ENCODE peak calls at places on chromosomes 5 and 9, in nine cellular contexts. One of them, this sample, is unnamed.

GRCh38 chr5:175344331-175345200 is 99.4 kb downstream of the DRD1 start:
- DNase-seq in A549: peak; percentile 40
- DNase-seq in AG09309: peak; percentile 80
- DNase-seq in esophagus squamous epithelium: no peak
- DNase-seq in lower lobe of right lung: no peak
- DNase-seq in endodermal cell: no peak
- DNase-seq in fibroblast of mammary gland: no peak
- DNase-seq in A673: peak; percentile 64
- DNase-seq in iPS DF 6.9: no peak
- DNase-seq in this sample: no peak

GRCh38 chr9:135090547-135090946 is 3.1 kb downstream of the OLFM1 start:
- DNase-seq in iPS DF 6.9: no peak
- DNase-seq in lower lobe of right lung: no peak
- DNase-seq in esophagus squamous epithelium: no peak
- DNase-seq in AG09309: no peak
- DNase-seq in endodermal cell: peak; percentile 66
- DNase-seq in A673: peak; percentile 70
- DNase-seq in fibroblast of mammary gland: no peak
- DNase-seq in A549: no peak
- DNase-seq in this sample: no peak

GRCh38 chr5:1291611-1292080 is 3.2 kb downstream of the TERT start:
- DNase-seq in AG09309: no peak
- DNase-seq in lower lobe of right lung: no peak
- DNase-seq in iPS DF 6.9: no peak
- DNase-seq in endodermal cell: peak; percentile 38
- DNase-seq in esophagus squamous epithelium: no peak
- DNase-seq in A673: no peak
- DNase-seq in fibroblast of mammary gland: no peak
- DNase-seq in A549: no peak
- DNase-seq in this sample: no peak

GRCh38 chr5:174010365-174010764 is 21.4 kb downstream of the C5orf47 start:
- DNase-seq in A673: no peak
- DNase-seq in endodermal cell: no peak
- DNase-seq in iPS DF 6.9: no peak
- DNase-seq in fibroblast of mammary gland: no peak
- DNase-seq in A549: no peak
- DNase-seq in esophagus squamous epithelium: no peak
- DNase-seq in lower lobe of right lung: no peak
- DNase-seq in AG09309: no peak
- DNase-seq in this sample: no peak

GRCh38 chr5:148384389-148384756 is 615 bp downstream of the FBXO38 start:
- DNase-seq in A673: no peak
- DNase-seq in iPS DF 6.9: no peak
- DNase-seq in esophagus squamous epithelium: no peak
- DNase-seq in fibroblast of mammary gland: no peak
- DNase-seq in lower lobe of right lung: no peak
- DNase-seq in AG09309: no peak
- DNase-seq in endodermal cell: no peak
- DNase-seq in A549: peak; percentile 2
- DNase-seq in this sample: no peak

GRCh38 chr5:1852324-1852947 is 30.3 kb downstream of the IRX4 start:
- DNase-seq in A673: no peak
- DNase-seq in AG09309: no peak
- DNase-seq in endodermal cell: no peak
- DNase-seq in fibroblast of mammary gland: no peak
- DNase-seq in esophagus squamous epithelium: no peak
- DNase-seq in A549: no peak
- DNase-seq in iPS DF 6.9: no peak
- DNase-seq in lower lobe of right lung: no peak
- DNase-seq in this sample: peak; percentile 64

GRCh38 chr5:123916331-123917121 is 404.5 kb downstream of the CSNK1G3 start:
- DNase-seq in lower lobe of right lung: no peak
- DNase-seq in esophagus squamous epithelium: no peak
- DNase-seq in AG09309: peak; percentile 83
- DNase-seq in A673: peak; percentile 74
- DNase-seq in fibroblast of mammary gland: peak; percentile 58
- DNase-seq in endodermal cell: no peak
- DNase-seq in A549: no peak
- DNase-seq in iPS DF 6.9: no peak
- DNase-seq in this sample: no peak

GRCh38 chr9:105191508-105192118 is 52.8 kb upstream of the SLC44A1 start:
- DNase-seq in lower lobe of right lung: no peak
- DNase-seq in esophagus squamous epithelium: no peak
- DNase-seq in A549: peak; percentile 64
- DNase-seq in A673: no peak
- DNase-seq in iPS DF 6.9: no peak
- DNase-seq in fibroblast of mammary gland: peak; percentile 92
- DNase-seq in AG09309: peak; percentile 59
- DNase-seq in endodermal cell: no peak
- DNase-seq in this sample: no peak

GRCh38 chr9:118478752-118479151 is 774.5 kb downstream of the TLR4 start:
- DNase-seq in iPS DF 6.9: no peak
- DNase-seq in AG09309: no peak
- DNase-seq in lower lobe of right lung: no peak
- DNase-seq in A549: no peak
- DNase-seq in fibroblast of mammary gland: no peak
- DNase-seq in esophagus squamous epithelium: no peak
- DNase-seq in A673: no peak
- DNase-seq in endodermal cell: no peak
- DNase-seq in this sample: no peak

GRCh38 chr5:127590154-127590722 is 58.6 kb upstream of the CTXN3 start:
- DNase-seq in esophagus squamous epithelium: no peak
- DNase-seq in AG09309: no peak
- DNase-seq in A673: no peak
- DNase-seq in A549: no peak
- DNase-seq in lower lobe of right lung: no peak
- DNase-seq in fibroblast of mammary gland: no peak
- DNase-seq in iPS DF 6.9: no peak
- DNase-seq in endodermal cell: no peak
- DNase-seq in this sample: no peak

GRCh38 chr5:88778736-88779135 is 104.2 kb downstream of the MEF2C start:
- DNase-seq in fibroblast of mammary gland: no peak
- DNase-seq in A673: no peak
- DNase-seq in AG09309: no peak
- DNase-seq in endodermal cell: no peak
- DNase-seq in A549: no peak
- DNase-seq in esophagus squamous epithelium: no peak
- DNase-seq in iPS DF 6.9: no peak
- DNase-seq in lower lobe of right lung: no peak
- DNase-seq in this sample: no peak

GRCh38 chr5:151183451-151184245 is 26.1 kb upstream of the ANXA6 start:
- DNase-seq in A549: no peak
- DNase-seq in esophagus squamous epithelium: no peak
- DNase-seq in lower lobe of right lung: no peak
- DNase-seq in AG09309: no peak
- DNase-seq in A673: peak; percentile 24
- DNase-seq in fibroblast of mammary gland: peak; percentile 32
- DNase-seq in endodermal cell: no peak
- DNase-seq in iPS DF 6.9: no peak
- DNase-seq in this sample: no peak

DNA sequence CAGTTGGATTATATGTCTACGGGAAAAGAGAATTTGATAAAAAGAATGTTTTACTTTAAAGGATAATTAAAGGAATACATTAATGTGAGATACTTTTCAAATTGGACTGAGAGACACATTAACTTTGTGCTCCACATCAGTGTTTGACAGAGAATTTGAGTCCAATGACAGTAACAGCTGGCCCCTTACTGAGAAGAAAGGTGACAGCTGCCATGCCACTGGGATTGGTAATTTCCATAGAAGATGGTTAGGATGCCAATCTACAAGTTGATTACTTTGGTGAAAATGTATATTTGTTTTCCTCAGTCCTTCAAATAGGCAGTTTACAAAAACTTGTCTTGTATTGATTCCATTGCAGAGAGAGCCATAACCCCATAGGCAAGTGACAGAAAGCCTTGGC is 578.4 kb downstream of the SLCO4C1 start:
- DNase-seq in A549: no peak
- DNase-seq in iPS DF 6.9: no peak
- DNase-seq in fibroblast of mammary gland: no peak
- DNase-seq in endodermal cell: no peak
- DNase-seq in lower lobe of right lung: no peak
- DNase-seq in esophagus squamous epithelium: no peak
- DNase-seq in A673: no peak
- DNase-seq in AG09309: no peak
- DNase-seq in this sample: no peak
- H3K4me3 ChIP-seq in A549: no peak overlapping the region
- H3K4me3 ChIP-seq in iPS DF 6.9: no peak overlapping the region
- H3K4me3 ChIP-seq in fibroblast of mammary gland: no peak overlapping the region
- H3K4me3 ChIP-seq in endodermal cell: no peak overlapping the region
- H3K4me3 ChIP-seq in lower lobe of right lung: no peak overlapping the region
- H3K4me3 ChIP-seq in esophagus squamous epithelium: no peak overlapping the region
- H3K4me3 ChIP-seq in A673: no peak overlapping the region
- H3K4me3 ChIP-seq in AG09309: no peak overlapping the region
- H3K4me3 ChIP-seq in this sample: no peak overlapping the region

DNA sequence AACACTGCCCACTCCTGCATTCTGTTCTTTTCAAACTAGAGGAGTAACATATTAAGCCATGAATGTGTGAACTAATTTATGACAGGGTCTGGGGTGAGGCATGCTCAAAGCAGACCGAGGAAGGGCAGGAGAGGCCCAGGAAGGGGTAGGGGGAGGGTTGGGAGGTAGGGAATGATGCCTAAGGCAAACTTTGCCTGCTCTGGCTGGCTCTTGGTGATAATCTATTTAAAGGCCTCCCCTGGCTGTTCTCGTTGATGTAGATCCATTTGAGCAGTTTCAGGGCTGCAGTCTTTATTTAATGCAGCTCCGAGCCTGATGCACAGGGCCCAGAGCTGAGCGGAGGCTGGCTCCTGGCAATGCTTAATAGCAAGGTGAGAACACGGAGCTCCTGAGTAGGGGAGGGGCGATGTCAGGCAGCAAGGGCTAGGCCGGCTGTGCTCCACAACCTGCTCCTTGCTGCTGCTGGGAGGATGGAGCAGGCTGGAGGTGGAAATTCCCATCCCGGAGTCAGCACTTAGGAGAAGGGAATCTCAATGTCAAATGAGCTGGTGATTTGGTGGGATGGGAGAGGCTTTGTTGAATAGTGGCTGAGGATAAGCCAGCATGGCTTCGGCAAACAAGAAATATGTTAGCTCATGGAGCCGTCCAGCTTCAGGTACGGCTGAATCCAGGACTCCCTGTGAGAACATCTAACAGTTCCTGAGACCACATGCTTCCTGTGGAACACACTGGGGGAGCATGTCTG is 73.2 kb upstream of the UNC5A start:
- DNase-seq in A673: no peak
- DNase-seq in esophagus squamous epithelium: no peak
- DNase-seq in fibroblast of mammary gland: no peak
- DNase-seq in endodermal cell: peak; percentile 48
- DNase-seq in lower lobe of right lung: no peak
- DNase-seq in iPS DF 6.9: no peak
- DNase-seq in A549: no peak
- DNase-seq in AG09309: no peak
- DNase-seq in this sample: peak; percentile 31
- H3K4me3 ChIP-seq in A673: no peak overlapping the region
- H3K4me3 ChIP-seq in esophagus squamous epithelium: no peak overlapping the region
- H3K4me3 ChIP-seq in fibroblast of mammary gland: no peak overlapping the region
- H3K4me3 ChIP-seq in endodermal cell: no peak overlapping the region
- H3K4me3 ChIP-seq in lower lobe of right lung: no peak overlapping the region
- H3K4me3 ChIP-seq in iPS DF 6.9: no peak overlapping the region
- H3K4me3 ChIP-seq in A549: no peak overlapping the region
- H3K4me3 ChIP-seq in AG09309: no peak overlapping the region
- H3K4me3 ChIP-seq in this sample: no peak overlapping the region

GRCh38 chr5:168287362-168287761 is 4.1 kb upstream of the WWC1 start:
- DNase-seq in A549: no peak
- DNase-seq in endodermal cell: no peak
- DNase-seq in fibroblast of mammary gland: no peak
- DNase-seq in lower lobe of right lung: no peak
- DNase-seq in A673: no peak
- DNase-seq in iPS DF 6.9: no peak
- DNase-seq in AG09309: no peak
- DNase-seq in esophagus squamous epithelium: no peak
- DNase-seq in this sample: no peak

GRCh38 chr5:168290902-168291280 is 554 bp upstream of the WWC1 start:
- DNase-seq in esophagus squamous epithelium: no peak
- DNase-seq in lower lobe of right lung: no peak
- DNase-seq in AG09309: no peak
- DNase-seq in fibroblast of mammary gland: no peak
- DNase-seq in A673: no peak
- DNase-seq in A549: no peak
- DNase-seq in iPS DF 6.9: no peak
- DNase-seq in endodermal cell: no peak
- DNase-seq in this sample: no peak

GRCh38 chr5:168291281-168291960 is at the start of gene WWC1:
- DNase-seq in A673: peak; percentile 52
- DNase-seq in endodermal cell: peak; percentile 96
- DNase-seq in fibroblast of mammary gland: no peak
- DNase-seq in iPS DF 6.9: no peak
- DNase-seq in esophagus squamous epithelium: no peak
- DNase-seq in lower lobe of right lung: peak; percentile 91
- DNase-seq in AG09309: no peak
- DNase-seq in A549: peak; percentile 86
- DNase-seq in this sample: peak; percentile 96

GRCh38 chr5:168286386-168286785 is 5.1 kb upstream of the WWC1 start:
- DNase-seq in fibroblast of mammary gland: no peak
- DNase-seq in AG09309: no peak
- DNase-seq in esophagus squamous epithelium: no peak
- DNase-seq in iPS DF 6.9: no peak
- DNase-seq in A549: no peak
- DNase-seq in lower lobe of right lung: no peak
- DNase-seq in A673: peak; percentile 80
- DNase-seq in endodermal cell: peak; percentile 88
- DNase-seq in this sample: peak; percentile 78

GRCh38 chr5:168288349-168289245 is 2.8 kb upstream of the WWC1 start:
- DNase-seq in iPS DF 6.9: no peak
- DNase-seq in lower lobe of right lung: no peak
- DNase-seq in A549: no peak
- DNase-seq in A673: no peak
- DNase-seq in fibroblast of mammary gland: no peak
- DNase-seq in esophagus squamous epithelium: no peak
- DNase-seq in endodermal cell: peak; percentile 65
- DNase-seq in AG09309: no peak
- DNase-seq in this sample: no peak
- H3K4me3 ChIP-seq in iPS DF 6.9: no peak overlapping the region
- H3K4me3 ChIP-seq in lower lobe of right lung: no peak overlapping the region
- H3K4me3 ChIP-seq in A549: peak overlapping the region; percentile 7
- H3K4me3 ChIP-seq in A673: no peak overlapping the region
- H3K4me3 ChIP-seq in fibroblast of mammary gland: no peak overlapping the region
- H3K4me3 ChIP-seq in esophagus squamous epithelium: peak overlapping the region; percentile 36
- H3K4me3 ChIP-seq in endodermal cell: no peak overlapping the region
- H3K4me3 ChIP-seq in AG09309: no peak overlapping the region
- H3K4me3 ChIP-seq in this sample: no peak overlapping the region

DNA sequence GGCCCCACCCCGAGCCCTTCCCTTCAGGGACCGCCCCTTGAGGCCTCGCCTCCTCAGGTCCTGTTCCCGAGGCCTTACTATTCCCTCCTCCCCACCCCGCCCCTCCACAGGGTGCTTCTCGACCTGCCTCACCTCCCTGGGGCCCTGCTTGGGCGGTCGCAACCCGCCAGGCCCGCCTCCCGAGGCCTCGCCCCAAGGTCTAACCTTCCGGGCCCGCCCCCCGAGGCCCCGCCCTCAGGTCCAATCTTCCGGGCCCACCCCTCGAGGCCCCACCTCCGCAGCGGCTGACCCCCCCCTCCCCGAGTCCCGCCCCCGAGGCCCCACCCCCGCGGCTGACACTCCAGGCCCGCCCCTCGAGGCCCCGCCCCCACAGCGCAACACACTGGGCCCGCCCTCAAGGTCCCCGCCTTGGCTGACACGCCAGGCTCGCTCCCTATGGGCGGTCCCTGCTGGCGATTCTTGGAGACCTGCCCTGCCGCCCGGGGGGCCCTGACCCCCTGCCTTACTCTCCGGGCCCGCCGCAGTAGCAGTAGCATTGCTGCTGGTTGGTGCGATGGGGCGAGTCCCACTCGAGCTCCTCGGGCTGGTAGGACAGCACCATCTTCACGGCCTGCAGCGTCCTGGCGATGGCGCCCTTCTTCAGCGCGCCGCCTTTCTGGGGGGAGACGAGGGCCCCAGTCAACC is 8.2 kb downstream of the PHF19 start:
- DNase-seq in fibroblast of mammary gland: peak; percentile 91
- DNase-seq in esophagus squamous epithelium: peak; percentile 99
- DNase-seq in lower lobe of right lung: peak; percentile 99
- DNase-seq in endodermal cell: peak; percentile 100
- DNase-seq in iPS DF 6.9: peak; percentile 84
- DNase-seq in AG09309: peak; percentile 63
- DNase-seq in A549: peak; percentile 96
- DNase-seq in A673: peak; percentile 96
- DNase-seq in this sample: peak; percentile 100
- H3K4me3 ChIP-seq in fibroblast of mammary gland: peak overlapping the region; percentile 47
- H3K4me3 ChIP-seq in esophagus squamous epithelium: peak overlapping the region; percentile 60
- H3K4me3 ChIP-seq in lower lobe of right lung: peak overlapping the region; percentile 68
- H3K4me3 ChIP-seq in endodermal cell: peak overlapping the region; percentile 73
- H3K4me3 ChIP-seq in iPS DF 6.9: peak overlapping the region; percentile 34
- H3K4me3 ChIP-seq in AG09309: peak overlapping the region; percentile 82
- H3K4me3 ChIP-seq in A549: peak overlapping the region; percentile 39
- H3K4me3 ChIP-seq in A673: peak overlapping the region; percentile 55
- H3K4me3 ChIP-seq in this sample: peak overlapping the region; percentile 53

This sample was measured in H7.